ENCODE peak calls at places on chromosomes 4 and X, in nine cellular contexts. Z, J, V, B, Q, I, U, P and E are unnamed samples.

GRCh38 chrX:130094712-130095111 is 15.6 kb downstream of the ELF4 start:
- DNase-seq in Z (no peak), J (no peak), V (no peak), B (no peak), Q (no peak), I (no peak), U (no peak), P (peak), E (no peak)

GRCh38 chr4:88443486-88443885 is 13.4 kb upstream of the HERC5 start:
- DNase-seq in Z (no peak), J (no peak), V (no peak), B (no peak), Q (no peak), I (no peak), U (no peak), P (no peak), E (no peak)

GRCh38 chr4:152778656-152779512 is 646 bp downstream of the TIGD4 start:
- DNase-seq in Z (no peak), J (peak), V (peak), B (peak), Q (peak), I (peak), U (peak), P (no peak), E (peak)

GRCh38 chrX:19389217-19389616 is 45.5 kb downstream of the PDHA1 start:
- DNase-seq in Z (no peak), J (no peak), V (no peak), B (no peak), Q (no peak), I (no peak), U (peak), P (no peak), E (no peak)

GRCh38 chr4:144615182-144615581 is 30.8 kb upstream of the HHIP start:
- DNase-seq in Z (no peak), J (no peak), V (no peak), B (no peak), Q (no peak), I (no peak), U (no peak), P (no peak), E (no peak)

GRCh38 chr4:79498282-79498681 is 90.3 kb upstream of the GK2 start:
- DNase-seq in Z (no peak), J (no peak), V (no peak), B (no peak), Q (no peak), I (peak), U (no peak), P (no peak), E (no peak)

GRCh38 chrX:35380808-35381700 is 417.1 kb upstream of the MAGEB16 start:
- DNase-seq in Z (no peak), J (peak), V (no peak), B (no peak), Q (no peak), I (peak), U (no peak), P (no peak), E (no peak)

GRCh38 chrX:119692241-119693031 is 532 bp downstream of the SEPTIN6 start:
- DNase-seq in Z (no peak), J (peak), V (peak), B (no peak), Q (no peak), I (no peak), U (peak), P (peak), E (peak)

GRCh38 chr4:64144994-64145393 is 264.3 kb downstream of the TECRL start:
- DNase-seq in Z (no peak), J (no peak), V (no peak), B (no peak), Q (no peak), I (no peak), U (no peak), P (no peak), E (no peak)

GRCh38 chr4:84530449-84530848 is 31.4 kb upstream of the NKX6-1 start:
- DNase-seq in Z (no peak), J (no peak), V (no peak), B (no peak), Q (no peak), I (no peak), U (no peak), P (no peak), E (no peak)

GRCh38 chr4:42284030-42284429 is 113.3 kb upstream of the SHISA3 start:
- DNase-seq in Z (no peak), J (no peak), V (no peak), B (no peak), Q (no peak), I (no peak), U (no peak), P (no peak), E (no peak)
- TF ChIP-seq POLR2A in Z (no peak), J (no peak), V (no peak), B (no peak), Q (no peak), I (no peak), U (no peak), P (no peak), E (no peak)

DNA sequence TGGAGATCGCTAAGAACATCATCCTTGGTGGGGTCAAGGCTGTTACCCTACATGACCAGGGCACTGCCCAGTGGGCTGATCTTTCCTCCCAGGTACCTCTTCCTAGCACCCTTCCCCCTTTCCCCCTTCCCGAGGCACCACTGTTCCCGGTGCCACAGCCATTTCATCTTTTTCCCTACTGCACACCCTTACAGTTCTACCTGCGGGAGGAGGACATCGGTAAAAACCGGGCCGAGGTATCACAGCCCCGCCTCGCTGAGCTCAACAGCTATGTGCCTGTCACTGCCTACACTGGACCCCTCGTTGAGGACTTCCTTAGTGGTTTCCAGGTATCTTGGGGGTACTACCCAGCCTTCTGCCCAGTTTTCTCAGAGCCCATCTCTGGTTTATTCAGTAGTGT is 5.7 kb downstream of the UBA1 start:
- DNase-seq in Z (no peak), J (no peak), V (no peak), B (no peak), Q (no peak), I (no peak), U (no peak), P (no peak), E (no peak)
- TF ChIP-seq POLR2A in Z (no peak), J (no peak), V (no peak), B (no peak), Q (no peak), I (no peak), U (no peak), P (no peak), E (no peak)

GRCh38 chrX:37779857-37780256 is at the start of gene CYBB:
- DNase-seq in Z (no peak), J (no peak), V (no peak), B (no peak), Q (no peak), I (no peak), U (no peak), P (no peak), E (no peak)
- TF ChIP-seq POLR2A in Z (no peak), J (no peak), V (no peak), B (peak), Q (no peak), I (no peak), U (no peak), P (no peak), E (no peak)

GRCh38 chr4:176238157-176238608 is 30.8 kb downstream of the ASB5 start:
- DNase-seq in Z (no peak), J (no peak), V (no peak), B (no peak), Q (no peak), I (no peak), U (no peak), P (no peak), E (no peak)
- TF ChIP-seq POLR2A in Z (no peak), J (no peak), V (no peak), B (no peak), Q (no peak), I (no peak), U (no peak), P (no peak), E (no peak)

GRCh38 chr4:139815646-139816601 is 150.3 kb downstream of the MGST2 start:
- DNase-seq in Z (no peak), J (no peak), V (peak), B (no peak), Q (no peak), I (no peak), U (peak), P (peak), E (peak)
- TF ChIP-seq POLR2A in Z (no peak), J (no peak), V (no peak), B (no peak), Q (no peak), I (no peak), U (no peak), P (no peak), E (no peak)

GRCh38 chr4:184805462-184806245 is 20.1 kb downstream of the ACSL1 start:
- DNase-seq in Z (peak), J (no peak), V (no peak), B (no peak), Q (peak), I (no peak), U (peak), P (peak), E (no peak)
- TF ChIP-seq POLR2A in Z (no peak), J (no peak), V (no peak), B (no peak), Q (no peak), I (no peak), U (no peak), P (peak), E (no peak)